ENCODE peak calls at places on chromosomes 2 and 18, in eight cellular contexts. U is stimulated activated CD4-positive, alpha-beta T cell treated with anti-CD3 and anti-CD28 coated beads, Interleukin-4, amount 100 ng/mL, for 48 hours; Z is mammary epithelial cell; L is cardiac fibroblast; K is Peyer's patch; Q is cortex of kidney; S is stimulated activated CD8-positive, alpha-beta memory T cell treated with anti-CD3 and anti-CD28 coated beads, Interleukin-15, amount 100 ng/mL, for 24 hours; M is activated T-helper 1 cell treated with Interleukin-2 at 50 U/mL for 16 hours. Y is an unnamed sample.

GRCh38 chr2:224101820-224102630 is 62.9 kb upstream of the SERPINE2 start:
- DNase-seq in L (peak), K (no peak), U (no peak), Q (no peak), M (no peak), S (no peak), Z (peak), Y (no peak)

GRCh38 chr2:66507673-66508127 is 72.8 kb downstream of the MEIS1 start:
- DNase-seq in S (no peak), Z (no peak), M (no peak), Q (no peak), L (no peak), U (no peak), K (no peak), Y (no peak)

GRCh38 chr2:221426929-221427328 is 145.2 kb downstream of the EPHA4 start:
- DNase-seq in L (no peak), M (no peak), K (no peak), U (no peak), Z (no peak), Q (no peak), S (no peak), Y (no peak)

GRCh38 chr2:61658841-61659780 is 121.0 kb upstream of the XPO1 start:
- DNase-seq in Q (no peak), K (no peak), Z (peak), U (no peak), S (no peak), L (peak), M (no peak), Y (no peak)

GRCh38 chr18:68623342-68623741 is 91.6 kb downstream of the TMX3 start:
- DNase-seq in Z (peak), U (peak), M (no peak), L (peak), S (no peak), K (no peak), Q (no peak), Y (no peak)

GRCh38 chr2:44951714-44952113 is 10.2 kb downstream of the SIX3 start:
- DNase-seq in M (no peak), K (no peak), U (no peak), Z (no peak), S (no peak), L (no peak), Q (no peak), Y (no peak)

GRCh38 chr2:71620851-71621251 is 167.5 kb downstream of the DYSF start:
- DNase-seq in U (no peak), S (no peak), Z (no peak), Q (no peak), L (no peak), K (no peak), M (no peak), Y (no peak)

GRCh38 chr2:68653538-68653982 is 10.2 kb downstream of the PROKR1 start:
- DNase-seq in L (peak), Z (peak), S (no peak), K (no peak), M (no peak), U (peak), Q (no peak), Y (peak)

GRCh38 chr2:235034270-235035135 is 82.7 kb downstream of the SH3BP4 start:
- DNase-seq in K (no peak), L (no peak), Z (no peak), Q (no peak), M (no peak), S (no peak), U (no peak), Y (no peak)

GRCh38 chr18:47931707-47932103 is 1.2 kb upstream of the SMAD2 start:
- DNase-seq in Q (no peak), U (no peak), S (no peak), L (no peak), K (peak), Z (no peak), M (peak), Y (peak)

GRCh38 chr2:188395903-188396699 is 104.4 kb downstream of the GULP1 start:
- DNase-seq in L (no peak), Q (no peak), Z (no peak), M (no peak), S (no peak), U (no peak), K (no peak), Y (no peak)

GRCh38 chr2:60329225-60329624 is 224.2 kb downstream of the BCL11A start:
- DNase-seq in L (no peak), U (no peak), K (no peak), Q (no peak), Z (no peak), S (no peak), M (no peak), Y (no peak)

GRCh38 chr2:35220471-35220870 is 1135.1 kb upstream of the CRIM1 start:
- DNase-seq in S (no peak), Z (peak), L (no peak), U (no peak), K (no peak), Q (no peak), M (no peak), Y (no peak)

GRCh38 chr18:77023115-77023782 is 109.3 kb downstream of the MBP start:
- DNase-seq in S (no peak), U (no peak), M (no peak), K (no peak), Z (no peak), L (no peak), Q (no peak), Y (no peak)

GRCh38 chr18:35949903-35950627 is 22.4 kb upstream of the RMP24 start:
- DNase-seq in Q (no peak), L (peak), U (peak), K (peak), S (peak), Z (peak), M (peak), Y (peak)

GRCh38 chr2:38685116-38685735 is 19.3 kb downstream of the GALM start:
- DNase-seq in L (peak), K (no peak), U (no peak), S (no peak), M (no peak), Q (no peak), Z (no peak), Y (no peak)

GRCh38 chr2:237702439-237703397 is 75.3 kb downstream of the LRRFIP1 start:
- DNase-seq in L (peak), Z (peak), U (no peak), Q (no peak), K (peak), S (no peak), M (no peak), Y (peak)

GRCh38 chr2:188382107-188382506 is 90.4 kb downstream of the GULP1 start:
- DNase-seq in L (peak), U (no peak), M (no peak), Q (no peak), K (no peak), S (no peak), Z (no peak), Y (no peak)

GRCh38 chr18:668263-668662 is 10.8 kb downstream of the TYMS start:
- DNase-seq in Z (no peak), U (no peak), K (no peak), S (no peak), M (no peak), L (no peak), Q (no peak), Y (no peak)

GRCh38 chr2:120842456-120843439 is 107.1 kb downstream of the GLI2 start:
- DNase-seq in Q (no peak), U (no peak), L (peak), Z (no peak), K (no peak), S (no peak), M (no peak), Y (no peak)

GRCh38 chr18:21714472-21714871 is 9.9 kb upstream of the ABHD3 start:
- DNase-seq in M (no peak), L (no peak), S (no peak), Q (no peak), K (no peak), Z (no peak), U (no peak), Y (no peak)

GRCh38 chr2:234863043-234863934 is 88.5 kb upstream of the SH3BP4 start:
- DNase-seq in U (no peak), K (no peak), Q (no peak), M (no peak), L (peak), S (no peak), Z (peak), Y (peak)

GRCh38 chr2:171480908-171481307 is 41.4 kb upstream of the CYBRD1 start:
- DNase-seq in K (no peak), Q (no peak), Z (no peak), M (no peak), L (no peak), U (no peak), S (no peak), Y (no peak)

GRCh38 chr2:150212722-150213171 is 274.7 kb downstream of the RND3 start:
- DNase-seq in K (no peak), M (no peak), Q (no peak), U (no peak), L (no peak), Z (no peak), S (no peak), Y (no peak)

GRCh38 chr2:74779587-74780135 is 54.3 kb upstream of the HK2 start:
- DNase-seq in K (no peak), L (no peak), U (no peak), S (no peak), Q (no peak), Z (no peak), M (no peak), Y (no peak)